ENCODE peak calls at places on chromosomes 6 and 20, in eight cellular contexts. W is body of pancreas; A is right atrium auricular region; K is upper lobe of left lung; D is CD8-positive, alpha-beta memory T cell; R is NT2/D1; B is IMR-90; L is esophagus squamous epithelium. O is an unnamed sample. For H3K36me3, the result is how much of the 10 kb centered on the place peaks cover.

GRCh38 chr20:16283978-16284377 is 289.3 kb downstream of the KIF16B start:
- DNase-seq in W (no peak), A (no peak), K (no peak), D (no peak), R (no peak), B (no peak), L (no peak), O (no peak)

GRCh38 chr6:159761135-159761872 is 541 bp upstream of the ACAT2 start:
- DNase-seq in W (peak), A (no peak), K (no peak), D (no peak), R (no peak), B (no peak), L (no peak), O (peak)

GRCh38 chr6:155273438-155273837 is 9.6 kb downstream of the CLDN20 start:
- DNase-seq in W (no peak), A (no peak), K (no peak), D (no peak), R (peak), B (peak), L (no peak), O (peak)

GRCh38 chr20:45919951-45920794 is 8.2 kb upstream of the PLTP start:
- DNase-seq in W (no peak), A (no peak), K (no peak), D (no peak), R (no peak), B (peak), L (no peak), O (no peak)

GRCh38 chr20:37042986-37043972 is 52.5 kb downstream of the RBL1 start:
- DNase-seq in W (peak), A (no peak), K (peak), D (peak), R (no peak), B (no peak), L (no peak), O (no peak)

GRCh38 chr6:166520905-166521834 is 65.3 kb downstream of the RAMACL start:
- DNase-seq in W (no peak), A (no peak), K (no peak), D (no peak), R (no peak), B (peak), L (no peak), O (no peak)

GRCh38 chr6:24274441-24275083 is 83.3 kb downstream of the DCDC2 start:
- DNase-seq in W (no peak), A (no peak), K (no peak), D (no peak), R (no peak), B (peak), L (no peak), O (peak)

GRCh38 chr6:85483861-85484260 is 34.0 kb downstream of the NT5E start:
- DNase-seq in W (no peak), A (no peak), K (no peak), D (no peak), R (no peak), B (no peak), L (no peak), O (no peak)

GRCh38 chr20:23528867-23529431 is 38.0 kb downstream of the CST8 start:
- DNase-seq in W (no peak), A (no peak), K (no peak), D (no peak), R (no peak), B (no peak), L (no peak), O (peak)

GRCh38 chr6:143822584-143823024 is 20.5 kb upstream of the LTV1 start:
- DNase-seq in W (no peak), A (no peak), K (no peak), D (no peak), R (no peak), B (peak), L (no peak), O (no peak)

GRCh38 chr20:49278817-49279676 is 1.2 kb upstream of the ZNFX1 start:
- DNase-seq in W (peak), A (no peak), K (no peak), D (peak), R (no peak), B (no peak), L (no peak), O (no peak)

GRCh38 chr20:658202-658601 is 5.2 kb upstream of the SRXN1 start:
- DNase-seq in W (no peak), A (no peak), K (no peak), D (no peak), R (no peak), B (no peak), L (no peak), O (no peak)

GRCh38 chr20:62922451-62922921 is 3.8 kb downstream of the DIDO1 start:
- DNase-seq in W (no peak), A (no peak), K (no peak), D (peak), R (no peak), B (no peak), L (no peak), O (no peak)

GRCh38 chr20:48205786-48206185 is 420.5 kb upstream of the SULF2 start:
- DNase-seq in W (no peak), A (no peak), K (no peak), D (no peak), R (no peak), B (no peak), L (no peak), O (no peak)

GRCh38 chr6:24196198-24196597 is 70.2 kb downstream of the NRSN1 start:
- DNase-seq in W (no peak), A (no peak), K (no peak), D (no peak), R (no peak), B (no peak), L (no peak), O (no peak)

GRCh38 chr6:158972241-158973233 is 27.5 kb downstream of the RSPH3 start:
- DNase-seq in W (no peak), A (no peak), K (no peak), D (no peak), R (peak), B (peak), L (no peak), O (peak)

GRCh38 chr6:14371530-14371929 is 254.0 kb downstream of the CD83 start:
- DNase-seq in W (no peak), A (no peak), K (no peak), D (no peak), R (no peak), B (no peak), L (no peak), O (no peak)

GRCh38 chr6:1761472-1761871 is 151.8 kb downstream of the FOXC1 start:
- DNase-seq in W (no peak), A (no peak), K (no peak), D (no peak), R (no peak), B (no peak), L (no peak), O (no peak)

DNA sequence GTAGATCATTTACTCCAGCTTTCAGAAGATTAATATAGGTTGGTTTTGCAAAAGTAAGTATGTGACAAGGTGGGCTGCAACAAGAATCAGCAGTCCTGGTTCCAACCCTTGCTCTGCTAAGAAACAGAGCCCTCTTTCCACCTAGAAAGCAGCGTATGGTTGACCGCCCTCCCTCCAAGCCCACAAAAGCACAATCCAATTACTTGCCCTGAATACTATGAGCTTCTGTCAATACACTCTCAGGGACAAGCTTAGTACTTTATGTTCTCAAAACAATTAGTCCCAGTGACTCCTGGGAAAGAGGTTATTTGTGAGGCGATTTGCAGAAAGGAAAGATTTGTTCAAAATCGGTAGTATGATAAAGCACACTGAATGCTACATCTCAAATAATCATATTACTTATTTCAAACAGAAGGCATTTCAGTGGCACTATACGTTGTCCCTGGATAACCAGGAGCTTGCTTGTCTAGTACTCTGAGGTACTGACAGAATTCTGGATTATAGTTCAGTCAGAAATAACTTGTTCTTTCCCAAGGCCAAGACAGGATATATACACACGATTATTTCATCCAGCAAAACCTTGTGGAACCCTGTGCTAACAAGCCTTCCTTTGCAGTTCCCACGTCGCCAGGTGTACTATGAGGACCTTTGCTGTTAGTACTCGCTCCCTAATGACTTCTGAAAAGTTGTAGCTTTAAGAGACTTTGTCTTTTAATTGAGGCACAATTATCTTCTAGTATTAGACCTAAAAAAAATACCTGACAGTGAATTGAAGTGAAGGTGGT is 96.9 kb upstream of the ADTRP start:
- DNase-seq in W (no peak), A (no peak), K (no peak), D (no peak), R (no peak), B (no peak), L (no peak), O (no peak)
- H3K36me3 ChIP-seq in W (under half), A (under half), K (under half), D (under half), R (under half), B (under half), L (under half), O (under half)

GRCh38 chr6:15518057-15518456 is 144.8 kb downstream of the DTNBP1 start:
- DNase-seq in W (no peak), A (no peak), K (no peak), D (no peak), R (no peak), B (peak), L (no peak), O (no peak)

GRCh38 chr6:15517600-15517999 is 145.2 kb downstream of the DTNBP1 start:
- DNase-seq in W (no peak), A (no peak), K (no peak), D (no peak), R (no peak), B (no peak), L (no peak), O (no peak)

GRCh38 chr6:15519681-15520080 is 143.1 kb downstream of the DTNBP1 start:
- DNase-seq in W (no peak), A (no peak), K (no peak), D (no peak), R (no peak), B (no peak), L (no peak), O (no peak)

GRCh38 chr6:15520616-15521203 is 142.1 kb downstream of the DTNBP1 start:
- DNase-seq in W (no peak), A (no peak), K (no peak), D (no peak), R (no peak), B (no peak), L (no peak), O (no peak)

GRCh38 chr6:15518878-15519277 is 143.9 kb downstream of the DTNBP1 start:
- DNase-seq in W (no peak), A (no peak), K (no peak), D (no peak), R (no peak), B (no peak), L (no peak), O (no peak)
- H3K36me3 ChIP-seq in W (under half), A (half or more), K (half or more), D (under half), R (half or more), B (half or more), L (half or more), O (under half)

GRCh38 chr20:39903806-39904205 is 785.2 kb downstream of the MAFB start:
- DNase-seq in W (no peak), A (no peak), K (no peak), D (no peak), R (no peak), B (no peak), L (no peak), O (no peak)
- H3K36me3 ChIP-seq in W (under half), A (under half), K (under half), D (under half), R (under half), B (under half), L (under half), O (under half)

DNA sequence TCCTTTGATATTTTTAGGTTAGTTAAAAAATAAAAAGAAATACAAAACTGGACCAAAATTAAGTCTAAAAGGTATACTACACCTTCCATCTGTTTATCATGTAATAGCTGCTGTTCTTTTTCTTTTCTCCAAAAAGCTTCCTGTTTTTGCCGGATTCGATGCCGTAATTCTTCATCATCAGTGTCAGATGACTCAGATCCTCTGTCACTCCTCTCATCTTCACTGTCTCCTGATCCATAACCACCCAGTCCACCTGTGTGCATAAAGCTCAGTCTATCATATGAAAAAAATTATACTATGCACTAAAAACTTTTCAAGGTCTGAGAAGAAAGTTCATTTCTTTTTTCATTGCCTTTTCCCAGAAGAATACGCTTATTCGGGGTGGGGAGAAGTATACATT is 8.5 kb upstream of the COQ3 start:
- DNase-seq in W (no peak), A (no peak), K (no peak), D (no peak), R (no peak), B (no peak), L (no peak), O (no peak)
- H3K36me3 ChIP-seq in W (half or more), A (half or more), K (half or more), D (half or more), R (half or more), B (under half), L (half or more), O (under half)

DNA sequence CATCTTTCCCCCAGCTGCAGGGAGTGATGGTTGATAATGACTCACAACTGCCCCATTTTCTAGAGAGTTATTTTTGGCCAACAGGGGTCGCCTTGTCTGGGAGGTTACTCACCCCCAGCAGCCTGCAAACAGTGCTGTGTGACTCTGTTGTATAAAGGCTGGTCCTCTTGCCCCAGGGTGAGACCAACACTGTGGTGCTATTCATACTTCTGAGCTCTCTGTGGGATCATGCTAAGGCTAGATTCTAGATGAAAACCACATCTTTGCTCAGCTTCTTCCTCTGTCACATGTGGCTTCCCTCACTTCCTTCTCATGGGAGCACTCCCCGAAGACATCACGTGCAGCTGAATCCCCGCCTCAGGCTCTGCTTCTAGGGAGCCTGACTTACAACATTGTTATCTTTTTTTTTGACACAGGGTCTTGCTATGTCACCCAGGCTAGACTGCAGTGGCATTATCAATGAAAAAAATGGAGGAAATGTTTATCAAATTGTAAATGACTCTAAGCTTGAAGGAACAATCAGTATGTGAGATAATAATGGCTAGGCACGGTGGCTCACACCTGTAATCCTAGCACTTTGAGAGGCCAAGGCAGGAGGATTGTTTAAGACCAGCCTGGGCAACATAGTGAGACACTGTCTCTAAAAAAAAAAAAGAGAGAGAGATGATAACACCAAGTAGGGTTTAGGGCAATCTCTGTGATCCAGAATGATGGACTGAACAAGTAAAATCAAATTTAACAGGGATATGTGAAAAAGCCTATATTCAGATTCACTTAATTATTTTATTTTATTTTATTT is 55.7 kb upstream of the SLC23A2 start:
- DNase-seq in W (peak), A (no peak), K (no peak), D (peak), R (no peak), B (peak), L (no peak), O (peak)
- H3K36me3 ChIP-seq in W (under half), A (under half), K (under half), D (under half), R (under half), B (under half), L (under half), O (under half)

GRCh38 chr20:20528896-20529295 is 161.0 kb downstream of the INSM1 start:
- DNase-seq in W (no peak), A (no peak), K (no peak), D (no peak), R (no peak), B (no peak), L (no peak), O (no peak)

GRCh38 chr20:20527661-20528060 is 159.8 kb downstream of the INSM1 start:
- DNase-seq in W (no peak), A (no peak), K (no peak), D (no peak), R (no peak), B (no peak), L (no peak), O (no peak)

GRCh38 chr20:20530428-20531151 is 162.7 kb downstream of the INSM1 start:
- DNase-seq in W (no peak), A (no peak), K (no peak), D (no peak), R (no peak), B (no peak), L (no peak), O (no peak)

GRCh38 chr20:20531283-20531682 is 163.4 kb downstream of the INSM1 start:
- DNase-seq in W (no peak), A (no peak), K (peak), D (no peak), R (no peak), B (no peak), L (no peak), O (no peak)

GRCh38 chr20:20529597-20529996 is 161.7 kb downstream of the INSM1 start:
- DNase-seq in W (no peak), A (no peak), K (no peak), D (no peak), R (no peak), B (no peak), L (no peak), O (no peak)
- H3K36me3 ChIP-seq in W (under half), A (under half), K (half or more), D (under half), R (under half), B (under half), L (half or more), O (under half)